ENCODE peak calls at places on chromosomes 1 and 21, in four cellular contexts. Q, Y, I and A are unnamed samples. For H3K4me1, the result is how much of the 10 kb centered on the place peaks cover.

GRCh38 chr1:5756434-5757176 is 235.6 kb downstream of the NPHP4 start:
- DNase-seq in Q (no peak), Y (no peak), I (no peak), A (no peak)

GRCh38 chr1:201637282-201638076 is 98.6 kb downstream of the NAV1 start:
- DNase-seq in Q (no peak), Y (peak), I (no peak), A (no peak)

GRCh38 chr1:1616045-1616821 is 933 bp downstream of the MIB2 start:
- DNase-seq in Q (no peak), Y (peak), I (peak), A (no peak)

GRCh38 chr1:63698001-63698838 is 75.6 kb upstream of the ROR1 start:
- DNase-seq in Q (peak), Y (peak), I (no peak), A (no peak)

GRCh38 chr21:43921602-43921978 is 56.6 kb downstream of the AGPAT3 start:
- DNase-seq in Q (no peak), Y (no peak), I (peak), A (peak)

GRCh38 chr1:74728736-74729135 is 4.1 kb downstream of the CRYZ start:
- DNase-seq in Q (no peak), Y (no peak), I (no peak), A (no peak)

GRCh38 chr1:12604986-12605385 is 13.0 kb downstream of the DHRS3 start:
- DNase-seq in Q (no peak), Y (no peak), I (no peak), A (no peak)

GRCh38 chr1:44326066-44326701 is 28.9 kb downstream of the ERI3 start:
- DNase-seq in Q (no peak), Y (peak), I (no peak), A (no peak)

GRCh38 chr21:19034041-19034440 is 630.5 kb upstream of the TMPRSS15 start:
- DNase-seq in Q (no peak), Y (no peak), I (no peak), A (no peak)

GRCh38 chr1:242030071-242030470 is 31.2 kb upstream of the MAP1LC3C start:
- DNase-seq in Q (peak), Y (no peak), I (no peak), A (no peak)
- H3K4me1 ChIP-seq in Q (under half), Y (under half), I (under half), A (under half)

GRCh38 chr1:116147972-116148371 is 36.8 kb downstream of the MAB21L3 start:
- DNase-seq in Q (no peak), Y (no peak), I (no peak), A (no peak)
- H3K27ac ChIP-seq in Q (no peak), Y (no peak), I (no peak), A (no peak)

GRCh38 chr1:236063919-236064673 is 794 bp downstream of the NID1 start:
- DNase-seq in Q (peak), Y (peak), I (no peak), A (no peak)
- H3K4me1 ChIP-seq in Q (under half), Y (under half), I (under half), A (under half)

GRCh38 chr1:62274496-62274895 is 44.7 kb downstream of the KANK4 start:
- DNase-seq in Q (no peak), Y (no peak), I (no peak), A (no peak)

GRCh38 chr1:62271137-62271536 is 48.1 kb downstream of the KANK4 start:
- DNase-seq in Q (no peak), Y (no peak), I (no peak), A (no peak)

GRCh38 chr1:62273953-62274352 is 45.3 kb downstream of the KANK4 start:
- DNase-seq in Q (no peak), Y (no peak), I (no peak), A (no peak)

GRCh38 chr1:62269439-62269838 is 49.8 kb downstream of the KANK4 start:
- DNase-seq in Q (no peak), Y (no peak), I (no peak), A (no peak)

GRCh38 chr1:62271932-62272728 is 47.1 kb downstream of the KANK4 start:
- DNase-seq in Q (no peak), Y (no peak), I (peak), A (peak)
- H3K27ac ChIP-seq in Q (no peak), Y (no peak), I (peak), A (peak)

DNA sequence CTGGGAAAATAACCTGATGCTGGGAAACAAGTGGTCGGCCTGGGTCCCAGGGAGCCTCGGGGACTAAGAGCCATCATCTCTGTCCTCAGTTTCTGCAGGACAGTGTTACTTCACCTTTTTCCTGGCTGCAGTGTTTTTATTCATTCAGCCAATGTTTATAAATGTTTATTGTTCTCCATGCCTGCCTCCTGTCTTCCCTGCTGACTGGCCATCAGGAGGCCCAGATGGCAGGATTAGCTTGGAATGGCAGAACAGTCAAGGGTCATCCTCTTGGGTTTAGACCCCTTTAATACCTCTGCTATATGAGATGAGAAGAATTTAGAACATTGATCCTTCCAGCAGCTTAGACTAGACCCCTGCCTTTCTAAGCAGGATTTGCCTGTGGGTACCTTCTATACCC is 13.3 kb downstream of the MAPKAPK2 start:
- DNase-seq in Q (no peak), Y (no peak), I (no peak), A (no peak)
- H3K4me1 ChIP-seq in Q (under half), Y (half or more), I (under half), A (under half)